ENCODE peak calls at places on chromosomes 12 and 14, in six cellular contexts. V is ovary, K is Peyer's patch, A is breast epithelium, C is uterus, Z is heart left ventricle. T is an unnamed sample.

GRCh38 chr12:48998497-48999353 is 450 bp downstream of the DDN start:
- DNase-seq in V (no peak), K (peak), A (no peak), C (no peak), Z (no peak), T (no peak)

GRCh38 chr12:131091976-131092691 is 138.4 kb downstream of the ADGRD1 start:
- DNase-seq in V (peak), K (peak), A (peak), C (peak), Z (peak), T (no peak)

GRCh38 chr12:100986595-100987547 is 192.3 kb downstream of the ANO4 start:
- DNase-seq in V (peak), K (no peak), A (no peak), C (no peak), Z (no peak), T (no peak)

GRCh38 chr12:2358986-2359658 is 306.3 kb downstream of the CACNA1C start:
- DNase-seq in V (no peak), K (no peak), A (no peak), C (no peak), Z (no peak), T (peak)

GRCh38 chr12:29612912-29613311 is 115.4 kb upstream of the OVCH1 start:
- DNase-seq in V (no peak), K (no peak), A (no peak), C (no peak), Z (no peak), T (no peak)

GRCh38 chr14:63438065-63438757 is 105.0 kb downstream of the PPP2R5E start:
- DNase-seq in V (peak), K (no peak), A (peak), C (peak), Z (peak), T (peak)

GRCh38 chr14:90381999-90382451 is 14.8 kb upstream of the CALM1 start:
- DNase-seq in V (peak), K (peak), A (peak), C (peak), Z (peak), T (no peak)

GRCh38 chr14:90651405-90651804 is 164.8 kb downstream of the TTC7B start:
- DNase-seq in V (no peak), K (no peak), A (no peak), C (no peak), Z (no peak), T (no peak)

GRCh38 chr12:73057428-73057827 is 785.3 kb downstream of the TRHDE start:
- DNase-seq in V (no peak), K (no peak), A (no peak), C (no peak), Z (no peak), T (no peak)

DNA sequence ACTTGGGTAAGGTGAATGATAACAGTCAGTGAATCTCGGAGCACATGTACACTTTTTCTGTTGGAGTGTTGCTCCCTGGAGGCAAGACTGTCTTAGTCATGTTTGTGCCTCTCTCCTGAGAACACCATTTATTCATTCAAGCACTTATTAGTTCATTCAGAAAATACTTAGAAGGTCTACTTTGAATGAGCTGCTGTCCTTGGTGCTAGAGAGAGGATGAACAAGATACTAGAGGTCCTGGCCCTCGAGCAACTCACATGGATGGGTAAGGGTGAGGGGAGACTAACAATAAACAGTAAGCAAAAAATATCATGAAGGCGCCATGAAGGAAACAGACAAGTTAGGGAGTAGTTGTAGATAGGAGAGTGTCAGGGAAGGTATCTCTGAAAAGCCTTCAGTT is 17.1 kb upstream of the SAMD4A start:
- DNase-seq in V (no peak), K (no peak), A (no peak), C (no peak), Z (no peak), T (no peak)
- TF ChIP-seq POLR2A in V (no peak), K (no peak), A (no peak), C (no peak), Z (no peak), T (no peak)

GRCh38 chr14:35339761-35340406 is 47.7 kb downstream of the PSMA6 start:
- DNase-seq in V (no peak), K (no peak), A (no peak), C (no peak), Z (no peak), T (no peak)
- TF ChIP-seq POLR2A in V (no peak), K (no peak), A (no peak), C (no peak), Z (no peak), T (no peak)

GRCh38 chr12:56896082-56896481 is 38.1 kb downstream of the SDR9C7 start:
- DNase-seq in V (no peak), K (no peak), A (no peak), C (no peak), Z (no peak), T (no peak)

GRCh38 chr12:56894698-56895368 is 39.4 kb downstream of the SDR9C7 start:
- DNase-seq in V (no peak), K (no peak), A (no peak), C (no peak), Z (no peak), T (no peak)

GRCh38 chr12:56900583-56900982 is 33.6 kb downstream of the SDR9C7 start:
- DNase-seq in V (no peak), K (no peak), A (no peak), C (no peak), Z (no peak), T (peak)

GRCh38 chr12:56897844-56898341 is 36.3 kb downstream of the SDR9C7 start:
- DNase-seq in V (no peak), K (no peak), A (no peak), C (no peak), Z (no peak), T (no peak)

GRCh38 chr12:56898938-56899337 is 35.3 kb downstream of the SDR9C7 start:
- DNase-seq in V (no peak), K (no peak), A (no peak), C (no peak), Z (no peak), T (no peak)
- TF ChIP-seq POLR2A in V (no peak), K (no peak), A (no peak), C (no peak), Z (no peak), T (no peak)

GRCh38 chr12:11171145-11171952 is at the start of gene SMIM10L1:
- DNase-seq in V (peak), K (peak), A (peak), C (peak), Z (peak), T (peak)
- TF ChIP-seq POLR2A in V (peak), K (peak), A (no peak), C (peak), Z (peak), T (peak)

DNA sequence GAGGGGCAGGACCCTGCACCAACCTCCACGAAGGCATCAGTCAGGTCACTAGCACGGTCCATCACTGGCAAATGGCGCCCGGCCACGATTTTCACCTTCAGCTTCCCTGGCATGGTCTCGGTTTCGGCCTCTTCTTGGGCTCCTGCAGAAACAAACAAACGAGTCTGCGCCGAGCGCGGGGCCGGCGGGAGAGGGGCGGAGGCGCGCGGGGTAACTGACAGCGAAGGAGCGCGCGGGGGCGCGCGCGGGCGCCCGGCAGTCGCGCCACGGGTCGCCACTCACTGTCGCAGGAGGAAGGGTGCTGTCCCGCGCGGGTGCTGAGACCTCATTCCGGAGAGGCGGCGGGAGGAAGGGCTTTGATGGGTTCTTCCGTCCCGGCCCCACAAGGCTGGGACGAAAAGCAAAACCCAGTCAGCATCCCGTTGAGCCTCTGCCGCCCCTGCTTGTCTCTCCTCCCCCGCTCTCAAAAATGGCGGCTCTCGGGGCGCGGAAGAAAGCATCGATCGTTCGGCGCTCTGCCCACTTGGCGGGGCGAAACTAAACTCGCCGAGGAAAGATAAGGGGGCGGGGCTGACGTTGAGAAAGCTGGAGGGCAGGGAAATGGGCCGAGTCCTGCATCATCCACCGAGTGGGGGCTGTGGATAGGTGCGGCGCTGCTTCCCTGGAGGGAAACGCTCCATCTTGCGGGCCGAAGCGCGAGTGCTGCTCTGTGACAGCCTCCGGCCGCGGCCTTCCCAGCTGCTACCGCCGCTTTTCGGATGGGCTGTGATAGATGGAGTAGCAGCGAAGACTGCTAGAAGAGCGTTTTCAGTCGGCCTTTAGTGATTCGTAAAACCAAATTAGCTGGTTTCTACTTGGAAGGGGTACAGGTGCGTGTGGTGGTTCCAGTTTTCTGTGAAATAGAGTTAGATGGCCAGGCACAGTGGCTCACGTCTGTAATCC is at the start of gene C2CD5:
- DNase-seq in V (peak), K (peak), A (peak), C (peak), Z (peak), T (peak)
- TF ChIP-seq POLR2A in V (peak), K (peak), A (peak), C (peak), Z (peak), T (peak)

DNA sequence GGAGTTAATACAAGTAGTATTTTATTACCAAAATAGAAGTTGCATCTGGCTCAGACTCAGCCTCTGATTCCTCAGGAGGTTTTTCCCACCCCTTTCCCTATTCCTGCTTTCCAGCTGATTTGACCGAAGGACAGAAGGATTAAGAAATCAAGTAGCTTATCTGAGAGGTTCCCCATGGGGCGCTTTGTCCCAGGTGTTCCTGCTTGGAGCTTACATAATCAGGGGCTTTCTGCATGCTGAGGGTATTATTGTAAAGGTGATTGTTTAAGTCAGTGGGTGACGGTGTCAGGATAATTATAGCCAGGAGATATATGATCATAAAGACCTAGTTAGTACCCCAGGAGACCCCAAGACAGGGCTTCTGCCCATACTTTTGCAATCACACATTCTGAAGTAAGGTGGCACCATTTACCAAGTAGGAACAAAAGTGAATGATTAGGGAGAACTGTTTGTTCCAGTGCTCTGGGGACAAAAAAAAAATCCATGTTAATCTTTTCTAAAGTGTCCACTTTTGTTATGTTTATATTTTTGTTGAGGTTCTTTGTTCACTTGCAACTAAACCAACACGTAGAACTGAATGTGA is 921.3 kb downstream of the NRXN3 start:
- DNase-seq in V (no peak), K (no peak), A (no peak), C (no peak), Z (no peak), T (no peak)
- TF ChIP-seq POLR2A in V (no peak), K (no peak), A (no peak), C (no peak), Z (no peak), T (no peak)